ENCODE peak calls at places on chromosomes 3 and 15, in ten cellular contexts. L is right cardiac atrium; U is astrocyte; V is PC-9; S is aorta; H is upper lobe of left lung; Q is CD8-positive, alpha-beta memory T cell; N is BE2C; Y is neuronal stem cell; B is GM12878. T is an unnamed sample.

GRCh38 chr3:14425574-14426304 is 23.3 kb downstream of the SLC6A6 start:
- DNase-seq in Q (peak; percentile 57), S (no peak), U (no peak), Y (no peak), H (no peak), B (no peak), L (no peak), V (no peak), N (no peak), T (no peak)

GRCh38 chr15:41607033-41607432 is 48.0 kb downstream of the TYRO3 start:
- DNase-seq in V (no peak), H (no peak), S (no peak), B (no peak), N (no peak), U (peak; percentile 98), L (no peak), Y (no peak), Q (no peak), T (no peak)

GRCh38 chr3:122356402-122356801 is 26.6 kb downstream of the MIX23 start:
- DNase-seq in U (peak; percentile 9), N (peak; percentile 56), V (peak; percentile 55), H (peak; percentile 22), L (peak; percentile 16), S (no peak), B (no peak), Y (peak; percentile 6), Q (no peak), T (no peak)

GRCh38 chr3:89108154-89108553 is 733 bp downstream of the EPHA3 start:
- DNase-seq in S (no peak), Q (no peak), L (no peak), V (no peak), H (no peak), N (no peak), Y (no peak), B (no peak), U (no peak), T (no peak)

GRCh38 chr15:38554354-38554753 is 10.3 kb downstream of the RASGRP1 start:
- DNase-seq in N (no peak), Y (no peak), Q (no peak), U (peak; percentile 67), H (no peak), V (no peak), L (no peak), S (no peak), B (no peak), T (no peak)

GRCh38 chr3:143640774-143641173 is 207.5 kb downstream of the SLC9A9 start:
- DNase-seq in U (no peak), V (no peak), N (no peak), Y (no peak), B (no peak), S (no peak), H (no peak), Q (no peak), L (no peak), T (no peak)

GRCh38 chr15:46277994-46278885 is 643.4 kb downstream of the SQOR start:
- DNase-seq in S (no peak), Q (no peak), V (no peak), N (peak; percentile 85), U (no peak), Y (no peak), B (no peak), L (no peak), H (no peak), T (no peak)

GRCh38 chr3:185337231-185337816 is 25.6 kb upstream of the MAP3K13 start:
- DNase-seq in H (no peak), B (no peak), N (no peak), U (no peak), S (no peak), Q (no peak), L (no peak), Y (no peak), V (peak; percentile 37), T (no peak)

GRCh38 chr3:129940086-129940485 is 34.4 kb upstream of the TRH start:
- DNase-seq in L (no peak), U (peak; percentile 3), N (no peak), B (no peak), S (no peak), V (no peak), H (no peak), Y (no peak), Q (no peak), T (no peak)

GRCh38 chr3:32498992-32499391 is 3.7 kb downstream of the CMTM6 start:
- DNase-seq in L (no peak), Q (no peak), Y (no peak), V (no peak), B (no peak), U (no peak), N (no peak), S (no peak), H (no peak), T (no peak)

GRCh38 chr15:59247364-59247763 is 40.7 kb downstream of the LDHAL6B start:
- DNase-seq in Y (peak; percentile 51), H (no peak), U (peak; percentile 47), B (no peak), L (peak; percentile 28), N (peak; percentile 49), S (peak; percentile 64), Q (peak; percentile 30), V (peak; percentile 42), T (peak; percentile 62)

GRCh38 chr3:149224736-149225594 is 3.3 kb upstream of the CP start:
- DNase-seq in V (peak; percentile 34), Y (no peak), S (no peak), H (no peak), L (no peak), B (peak; percentile 92), U (peak; percentile 85), N (no peak), Q (peak; percentile 3), T (no peak)

GRCh38 chr3:50203113-50203852 is 1.8 kb upstream of the SLC38A3 start:
- DNase-seq in B (no peak), V (no peak), S (no peak), N (no peak), L (no peak), U (no peak), H (peak; percentile 57), Q (no peak), Y (no peak), T (no peak)

GRCh38 chr15:81941479-81941878 is 104.3 kb downstream of the MEX3B start:
- DNase-seq in H (no peak), Q (no peak), V (no peak), U (no peak), L (no peak), N (no peak), S (no peak), Y (no peak), B (no peak), T (no peak)

GRCh38 chr3:14126017-14126902 is 1.4 kb downstream of the TMEM43 start:
- DNase-seq in B (no peak), V (no peak), U (no peak), Y (no peak), L (no peak), S (no peak), H (no peak), N (no peak), Q (no peak), T (no peak)

DNA sequence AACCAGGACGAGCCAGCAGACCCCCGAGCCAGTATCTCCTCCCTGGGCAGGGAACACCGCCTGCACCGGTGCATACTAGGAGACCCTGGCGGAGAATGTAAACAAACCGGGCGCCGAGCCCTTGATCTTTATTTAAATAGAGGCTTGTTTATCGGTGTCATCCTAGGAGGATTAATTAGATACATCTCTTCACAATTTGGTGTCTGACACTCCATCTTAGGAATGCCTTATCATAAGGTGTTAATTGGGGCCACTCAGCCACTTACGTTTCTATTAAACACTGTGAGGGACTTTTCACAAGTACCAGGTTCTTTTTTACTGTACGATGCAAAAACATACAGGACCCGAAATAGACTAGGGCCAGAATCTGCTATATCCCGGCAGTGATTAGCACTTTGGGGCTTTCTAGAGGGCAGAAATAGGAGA is 8.0 kb downstream of the EOMES start:
- DNase-seq in L (no peak), U (no peak), S (no peak), B (no peak), N (no peak), V (no peak), H (no peak), Y (no peak), Q (no peak), T (no peak)
- H3K27me3 ChIP-seq in L (peaks cover 2% of the 10 kb centered on the region), U (peaks cover 64% of the 10 kb centered on the region), S (no peaks in the 10 kb centered on the region), B (peaks cover 22% of the 10 kb centered on the region), N (peaks cover 50% of the 10 kb centered on the region), V (peaks cover 23% of the 10 kb centered on the region), H (no peaks in the 10 kb centered on the region), Y (peaks cover 36% of the 10 kb centered on the region), Q (no peaks in the 10 kb centered on the region), T (peaks cover 96% of the 10 kb centered on the region)

DNA sequence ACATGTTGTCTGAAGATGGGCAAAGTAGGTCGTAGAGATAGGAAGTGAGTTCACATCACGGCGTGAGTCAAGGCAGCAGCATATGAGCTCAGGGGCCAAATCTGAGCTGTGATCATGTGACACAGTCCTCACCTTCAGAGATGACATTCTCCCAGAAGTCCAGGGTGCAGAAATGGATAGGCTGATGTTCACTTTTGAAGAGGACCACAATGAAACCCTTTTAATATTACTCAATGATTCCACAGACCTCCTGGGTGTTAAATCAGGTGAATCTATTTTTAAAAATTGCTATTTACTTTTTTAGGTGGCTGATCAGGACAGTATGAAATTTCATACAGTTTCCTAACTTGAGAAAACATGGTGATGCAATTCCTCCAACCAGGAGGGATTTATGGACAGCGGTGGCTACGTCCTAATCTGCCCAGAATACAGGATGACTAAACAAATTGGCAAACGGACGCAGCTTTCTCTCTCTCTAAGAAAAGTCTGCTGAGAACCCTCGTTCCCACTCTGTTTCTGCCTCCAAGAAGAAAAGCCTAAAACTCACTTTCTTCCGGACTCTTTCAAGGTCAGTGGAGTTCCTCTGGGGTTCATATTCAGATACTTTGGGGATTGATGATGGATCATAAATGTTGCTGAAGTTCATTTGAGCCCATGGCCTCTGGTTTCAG is 34.4 kb downstream of the B3GNT5 start:
- DNase-seq in V (no peak), Q (peak; percentile 6), B (no peak), L (no peak), H (no peak), S (peak; percentile 53), N (no peak), U (peak; percentile 95), Y (no peak), T (no peak)
- H3K4me1 ChIP-seq in V (peaks cover 81% of the 10 kb centered on the region), Q (peaks cover 16% of the 10 kb centered on the region), B (peaks cover 5% of the 10 kb centered on the region), L (peaks cover 2% of the 10 kb centered on the region), H (peaks cover 12% of the 10 kb centered on the region), S (no peaks in the 10 kb centered on the region), N (peaks cover 5% of the 10 kb centered on the region), U (peaks cover 48% of the 10 kb centered on the region), Y (no peaks in the 10 kb centered on the region), T (peaks cover 26% of the 10 kb centered on the region)

DNA sequence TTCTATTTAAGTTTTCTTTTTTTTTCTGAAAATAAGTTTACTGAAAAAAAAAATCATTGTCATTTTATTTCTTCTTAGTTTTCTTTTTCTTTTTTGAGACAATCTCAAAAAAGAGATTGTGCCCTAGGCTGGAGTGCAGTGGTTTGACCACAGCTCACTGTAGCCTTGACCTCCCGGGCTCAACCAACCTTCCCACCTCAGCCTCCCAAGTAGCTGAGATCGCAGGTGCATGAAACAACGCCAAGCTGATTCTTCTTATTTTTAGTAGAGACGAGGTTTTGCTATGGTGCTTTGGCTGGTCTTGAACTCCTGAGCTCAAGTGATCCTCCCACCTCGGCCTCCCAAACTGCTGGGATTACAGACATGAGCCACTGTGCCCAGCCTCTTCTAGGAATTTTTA is 65.7 kb upstream of the OSTN start:
- DNase-seq in Y (no peak), H (no peak), S (no peak), L (no peak), V (no peak), Q (no peak), B (no peak), U (no peak), N (no peak), T (no peak)
- H3K27me3 ChIP-seq in Y (no peaks in the 10 kb centered on the region), H (no peaks in the 10 kb centered on the region), S (no peaks in the 10 kb centered on the region), L (no peaks in the 10 kb centered on the region), V (no peaks in the 10 kb centered on the region), Q (no peaks in the 10 kb centered on the region), B (no peaks in the 10 kb centered on the region), U (no peaks in the 10 kb centered on the region), N (no peaks in the 10 kb centered on the region), T (no peaks in the 10 kb centered on the region)

GRCh38 chr15:60448668-60449360 is 30.1 kb downstream of the ICE2 start:
- DNase-seq in U (no peak), H (no peak), B (no peak), Y (no peak), V (no peak), L (no peak), S (no peak), N (no peak), Q (no peak), T (no peak)
- H3K4me1 ChIP-seq in U (no peaks in the 10 kb centered on the region), H (no peaks in the 10 kb centered on the region), B (no peaks in the 10 kb centered on the region), Y (no peaks in the 10 kb centered on the region), V (no peaks in the 10 kb centered on the region), L (no peaks in the 10 kb centered on the region), S (no peaks in the 10 kb centered on the region), N (no peaks in the 10 kb centered on the region), Q (no peaks in the 10 kb centered on the region), T (no peaks in the 10 kb centered on the region)

T was measured in heart right ventricle.